ENCODE peak calls at places on chromosomes 5 and 9, in seven cellular contexts. L is epithelial cell of prostate; E is A549; S is effector memory CD4-positive, alpha-beta T cell; Y is HL-60; Q is pancreas; P is mesendoderm. B is an unnamed sample.

GRCh38 chr5:66222455-66222854 is 78.4 kb downstream of the SREK1 start:
- DNase-seq in L (no peak), E (no peak), S (no peak), Y (no peak), Q (no peak), P (no peak), B (no peak)

GRCh38 chr9:127154390-127155191 is 32.2 kb upstream of the ANGPTL2 start:
- DNase-seq in L (no peak), E (no peak), S (no peak), Y (no peak), Q (no peak), P (no peak), B (no peak)

GRCh38 chr5:16502866-16503265 is 37.3 kb upstream of the ZNF622 start:
- DNase-seq in L (no peak), E (peak; percentile 24), S (no peak), Y (no peak), Q (peak; percentile 33), P (no peak), B (no peak)

GRCh38 chr5:43227655-43228054 is 35.6 kb downstream of the NIM1K start:
- DNase-seq in L (no peak), E (peak; percentile 71), S (no peak), Y (no peak), Q (peak; percentile 41), P (peak; percentile 45), B (no peak)

GRCh38 chr5:53481887-53482716 is 1.7 kb downstream of the FST start:
- DNase-seq in L (no peak), E (peak; percentile 64), S (no peak), Y (peak; percentile 90), Q (peak; percentile 46), P (peak; percentile 68), B (peak; percentile 58)

GRCh38 chr5:170151105-170151831 is 45.6 kb downstream of the FOXI1 start:
- DNase-seq in L (peak; percentile 46), E (peak; percentile 88), S (no peak), Y (no peak), Q (peak; percentile 58), P (peak; percentile 95), B (no peak)

GRCh38 chr9:25557645-25558300 is 120.5 kb downstream of the TUSC1 start:
- DNase-seq in L (no peak), E (no peak), S (no peak), Y (no peak), Q (no peak), P (no peak), B (no peak)

GRCh38 chr5:156473271-156473935 is 146.4 kb downstream of the SGCD start:
- DNase-seq in L (peak; percentile 10), E (peak; percentile 58), S (no peak), Y (peak; percentile 42), Q (no peak), P (no peak), B (no peak)

GRCh38 chr5:128838631-128839030 is 126.7 kb upstream of the SLC27A6 start:
- DNase-seq in L (no peak), E (no peak), S (no peak), Y (no peak), Q (no peak), P (no peak), B (no peak)

GRCh38 chr5:84383816-84384603 is 670 bp downstream of the EDIL3 start:
- DNase-seq in L (no peak), E (peak; percentile 7), S (no peak), Y (no peak), Q (no peak), P (peak; percentile 71), B (no peak)
- H3K27ac ChIP-seq in L (no peak overlapping the region), E (peak overlapping the region; percentile 24), S (no peak overlapping the region), Y (no peak overlapping the region), Q (no peak overlapping the region), P (no peak overlapping the region), B (no peak overlapping the region)

DNA sequence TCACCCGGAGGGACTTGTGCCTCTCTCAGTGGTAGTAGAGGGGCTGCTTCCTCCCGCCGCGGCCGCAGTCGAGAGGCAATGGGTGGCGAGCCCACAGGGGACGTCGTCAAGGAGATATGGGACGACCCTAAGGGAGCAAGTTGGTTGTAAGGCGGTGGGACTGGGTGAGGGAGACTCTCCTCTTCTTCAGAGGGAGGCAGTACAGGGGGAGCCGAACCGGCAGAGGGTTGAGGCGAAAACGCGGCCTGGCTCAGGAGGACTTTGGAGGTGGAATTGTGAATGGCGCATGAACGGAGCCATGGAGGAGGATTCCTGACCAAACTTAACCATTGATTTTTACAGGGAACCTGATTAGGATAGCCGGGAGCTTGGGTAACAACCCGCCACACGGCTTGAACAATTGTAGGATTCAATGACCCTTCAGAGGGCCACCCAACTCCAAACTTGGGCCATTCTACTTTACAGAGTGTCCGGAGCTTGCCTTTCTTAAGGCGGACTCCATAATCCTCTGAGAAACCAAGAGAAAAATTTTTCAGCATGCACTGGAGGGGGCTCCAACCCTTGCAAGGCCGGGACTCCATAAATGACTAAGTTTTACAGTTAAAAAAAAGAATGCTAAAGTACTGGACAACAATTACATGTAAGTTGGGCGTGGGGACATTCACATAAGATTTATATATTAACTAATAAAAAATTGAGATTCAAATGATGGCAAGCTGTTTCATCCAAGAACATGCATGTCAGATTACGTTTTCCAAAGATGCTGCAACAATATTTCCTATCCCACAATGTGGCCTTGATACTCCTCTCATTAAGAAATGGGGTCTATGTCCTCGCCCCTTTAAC is 19.4 kb upstream of the RHOBTB3 start:
- DNase-seq in L (no peak), E (no peak), S (no peak), Y (no peak), Q (no peak), P (peak; percentile 79), B (no peak)
- H3K27ac ChIP-seq in L (no peak overlapping the region), E (peak overlapping the region; percentile 55), S (no peak overlapping the region), Y (no peak overlapping the region), Q (no peak overlapping the region), P (peak overlapping the region; percentile 87), B (no peak overlapping the region)

DNA sequence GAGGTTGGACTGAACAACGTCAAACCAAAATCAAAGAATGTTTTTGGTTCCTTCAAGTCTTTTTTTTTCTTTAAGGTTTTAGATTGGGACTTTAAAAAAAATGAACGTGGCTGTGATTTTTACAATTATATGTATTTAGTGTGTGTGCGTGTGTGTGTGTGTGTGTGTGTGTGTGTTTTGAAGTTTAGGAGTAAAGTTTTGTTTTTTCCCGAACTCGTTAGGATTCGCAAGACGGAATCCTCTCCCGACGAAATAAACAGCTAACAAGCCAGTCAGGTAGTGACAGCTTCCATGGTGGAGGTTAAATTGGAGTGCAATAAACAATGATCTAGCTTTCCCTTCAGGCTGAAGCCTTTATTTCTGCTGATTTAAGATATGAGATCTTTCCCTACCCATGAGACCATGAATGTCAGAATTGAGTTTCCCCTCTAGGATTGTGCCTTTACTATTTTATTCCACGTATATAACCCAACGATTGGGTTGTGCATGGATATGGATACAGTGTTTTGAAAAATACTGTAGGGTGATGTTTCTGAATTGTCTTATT is 1.2 kb downstream of the KIAA1958 start:
- DNase-seq in L (no peak), E (peak; percentile 12), S (no peak), Y (no peak), Q (no peak), P (peak; percentile 36), B (no peak)
- H3K27ac ChIP-seq in L (no peak overlapping the region), E (peak overlapping the region; percentile 89), S (no peak overlapping the region), Y (peak overlapping the region; percentile 8), Q (no peak overlapping the region), P (peak overlapping the region; percentile 91), B (peak overlapping the region; percentile 72)

DNA sequence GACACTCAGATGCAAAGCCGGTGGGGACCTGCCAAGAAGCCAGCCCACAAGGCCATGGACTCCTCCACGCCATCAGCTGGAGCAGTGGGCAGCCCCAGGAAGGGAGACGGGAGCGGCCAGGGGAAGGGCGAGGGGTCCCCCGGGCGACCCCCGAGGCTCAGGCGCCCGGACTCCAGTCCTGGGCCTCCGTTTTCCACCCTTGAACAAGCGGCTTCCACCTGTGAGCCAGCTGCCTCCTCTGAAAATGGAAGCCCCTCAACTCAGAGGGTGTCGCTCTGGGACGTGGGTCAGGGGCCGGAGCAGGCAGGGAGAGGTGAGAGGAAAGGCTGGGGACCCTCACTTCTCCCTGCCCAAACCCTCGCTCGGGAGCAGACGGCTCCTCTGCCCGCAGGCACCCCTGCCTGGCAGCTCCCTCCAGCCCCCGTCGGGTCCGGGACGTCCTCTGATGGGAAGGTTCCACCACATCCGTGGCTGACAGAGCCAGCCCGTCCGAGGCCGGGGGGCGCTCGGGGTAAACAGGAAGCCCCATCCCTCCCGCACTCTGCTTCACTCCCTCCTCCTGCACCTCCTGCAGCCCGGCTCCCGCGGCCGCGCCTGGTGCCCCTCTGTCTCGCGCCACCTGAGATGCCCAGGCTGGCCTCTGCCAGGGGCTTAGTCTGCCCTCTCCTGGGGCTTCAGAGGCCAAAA is 3.7 kb upstream of the EGFL7 start:
- DNase-seq in L (no peak), E (no peak), S (no peak), Y (no peak), Q (no peak), P (no peak), B (no peak)
- H3K27ac ChIP-seq in L (no peak overlapping the region), E (no peak overlapping the region), S (no peak overlapping the region), Y (no peak overlapping the region), Q (no peak overlapping the region), P (no peak overlapping the region), B (no peak overlapping the region)

GRCh38 chr5:41539454-41539853 is 29.1 kb upstream of the PLCXD3 start:
- DNase-seq in L (no peak), E (no peak), S (no peak), Y (no peak), Q (no peak), P (no peak), B (no peak)

GRCh38 chr5:41532485-41532884 is 22.1 kb upstream of the PLCXD3 start:
- DNase-seq in L (no peak), E (no peak), S (no peak), Y (no peak), Q (no peak), P (no peak), B (no peak)

GRCh38 chr5:41542183-41542582 is 31.8 kb upstream of the PLCXD3 start:
- DNase-seq in L (no peak), E (no peak), S (no peak), Y (no peak), Q (no peak), P (no peak), B (no peak)

DNA sequence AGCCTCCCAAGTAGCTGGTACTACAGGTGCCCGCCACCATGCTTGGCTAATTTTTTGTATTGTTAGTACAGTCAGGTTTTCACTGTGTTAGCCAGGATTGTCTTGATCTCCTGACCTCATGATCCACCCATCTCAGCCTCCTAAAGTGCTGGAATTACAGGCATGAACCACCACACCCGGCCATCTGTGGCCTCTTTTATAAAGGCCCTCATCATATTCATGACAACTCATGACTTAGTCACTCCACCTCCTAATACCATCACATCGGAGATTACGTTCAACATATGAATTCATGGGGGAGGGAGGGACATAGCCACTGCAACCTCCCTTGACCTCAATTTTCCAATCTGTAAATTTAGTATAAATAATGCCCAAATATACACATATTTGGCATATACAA is 27.2 kb upstream of the PLCXD3 start:
- DNase-seq in L (no peak), E (no peak), S (no peak), Y (no peak), Q (no peak), P (no peak), B (no peak)
- H3K27ac ChIP-seq in L (no peak overlapping the region), E (no peak overlapping the region), S (no peak overlapping the region), Y (no peak overlapping the region), Q (no peak overlapping the region), P (no peak overlapping the region), B (no peak overlapping the region)

B was measured in naive thymus-derived CD4-positive, alpha-beta T cell.